ENCODE peak calls at places on chromosome 22, in five cellular contexts. P, W, K, D and Y are unnamed samples.

GRCh38 chr22:49574861-49575702 is 252.6 kb downstream of the BRD1 start:
- DNase-seq in P (no peak), W (no peak), K (no peak), D (peak; percentile 8), Y (no peak)

GRCh38 chr22:45503816-45504702 is 1.4 kb downstream of the FBLN1 start:
- DNase-seq in P (peak; percentile 52), W (no peak), K (peak; percentile 70), D (no peak), Y (no peak)

GRCh38 chr22:40263191-40263590 is 83.1 kb upstream of the ADSL start:
- DNase-seq in P (no peak), W (no peak), K (no peak), D (peak; percentile 46), Y (no peak)

GRCh38 chr22:36377022-36377631 is 10.6 kb downstream of the MYH9 start:
- DNase-seq in P (no peak), W (no peak), K (no peak), D (no peak), Y (no peak)

GRCh38 chr22:36977401-36977861 is 41.8 kb downstream of the TST start:
- DNase-seq in P (peak; percentile 79), W (peak; percentile 73), K (peak; percentile 53), D (peak; percentile 67), Y (peak; percentile 47)

GRCh38 chr22:18148508-18148965 is 1.4 kb upstream of the USP18 start:
- DNase-seq in P (peak; percentile 19), W (no peak), K (no peak), D (no peak), Y (no peak)

GRCh38 chr22:35589071-35589735 is 27.9 kb downstream of the MB start:
- DNase-seq in P (peak; percentile 71), W (no peak), K (peak; percentile 73), D (no peak), Y (peak; percentile 39)

GRCh38 chr22:36726007-36726380 is 22.4 kb upstream of the CACNG2 start:
- DNase-seq in P (no peak), W (no peak), K (no peak), D (no peak), Y (no peak)

GRCh38 chr22:46587067-46587471 is 33.1 kb upstream of the GRAMD4 start:
- DNase-seq in P (no peak), W (no peak), K (no peak), D (no peak), Y (no peak)

GRCh38 chr22:35601743-35602633 is 15.1 kb downstream of the MB start:
- DNase-seq in P (peak; percentile 57), W (no peak), K (peak; percentile 90), D (no peak), Y (peak; percentile 44)

GRCh38 chr22:49905465-49905864 is 12.8 kb downstream of the ALG12 start:
- DNase-seq in P (no peak), W (no peak), K (no peak), D (no peak), Y (no peak)

GRCh38 chr22:43346521-43346929 is 3.4 kb upstream of the SCUBE1 start:
- DNase-seq in P (peak; percentile 76), W (peak; percentile 58), K (peak; percentile 66), D (peak; percentile 66), Y (peak; percentile 58)

GRCh38 chr22:24801906-24802504 is 4.0 kb upstream of the SGSM1 start:
- DNase-seq in P (no peak), W (no peak), K (no peak), D (no peak), Y (no peak)

GRCh38 chr22:24190159-24190540 is 8.9 kb downstream of the SUSD2 start:
- DNase-seq in P (no peak), W (no peak), K (no peak), D (no peak), Y (no peak)

GRCh38 chr22:44758970-44759365 is 6.6 kb downstream of the ARHGAP8 start:
- DNase-seq in P (no peak), W (no peak), K (no peak), D (no peak), Y (no peak)

GRCh38 chr22:41925783-41926460 is 684 bp downstream of the TNFRSF13C start:
- DNase-seq in P (peak; percentile 82), W (peak; percentile 68), K (peak; percentile 51), D (peak; percentile 87), Y (peak; percentile 50)

GRCh38 chr22:31647066-31647465 is 14.9 kb downstream of the PISD start:
- DNase-seq in P (no peak), W (no peak), K (no peak), D (no peak), Y (no peak)

GRCh38 chr22:31647921-31648320 is 14.1 kb downstream of the PISD start:
- DNase-seq in P (no peak), W (no peak), K (no peak), D (no peak), Y (no peak)

GRCh38 chr22:31650391-31650790 is 11.6 kb downstream of the PISD start:
- DNase-seq in P (no peak), W (no peak), K (peak; percentile 57), D (no peak), Y (no peak)

GRCh38 chr22:31647516-31647915 is 14.5 kb downstream of the PISD start:
- DNase-seq in P (no peak), W (no peak), K (no peak), D (no peak), Y (no peak)

GRCh38 chr22:31646186-31647019 is 15.6 kb downstream of the PISD start:
- DNase-seq in P (peak; percentile 81), W (no peak), K (no peak), D (no peak), Y (no peak)
- H3K27ac ChIP-seq in P (peak overlapping the region; percentile 87), W (no peak overlapping the region), K (no peak overlapping the region), D (peak overlapping the region; percentile 46), Y (peak overlapping the region; percentile 63)

DNA sequence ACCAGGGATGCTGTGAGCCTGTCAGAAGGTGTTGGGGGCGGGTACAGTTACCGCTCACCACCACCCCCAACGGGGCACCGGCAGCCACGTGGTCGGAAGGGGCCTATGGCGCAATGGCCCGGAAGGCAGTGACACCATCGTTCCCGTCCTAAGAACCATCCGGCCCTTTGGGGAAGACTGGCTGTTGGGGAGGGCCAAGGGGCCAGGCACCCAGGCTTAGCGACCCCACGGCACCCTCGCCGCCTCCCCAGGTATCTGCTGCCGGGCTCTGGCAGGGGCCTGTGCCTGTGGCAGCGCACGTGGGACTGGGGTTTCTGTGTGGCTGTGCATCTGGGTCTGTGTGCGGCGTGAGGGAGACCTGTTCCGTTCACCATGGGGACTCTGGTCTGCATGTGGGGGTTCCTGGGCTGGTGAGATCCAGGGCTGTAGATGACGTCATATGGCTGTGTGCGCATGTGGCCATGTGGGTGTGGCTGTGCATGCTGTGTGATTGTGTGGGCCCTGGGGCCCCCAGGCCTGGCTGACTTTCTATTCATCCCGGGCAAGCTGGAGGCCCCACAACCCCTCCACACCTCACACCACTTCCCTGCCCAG is 703 bp downstream of the OSM start:
- DNase-seq in P (no peak), W (peak; percentile 68), K (peak; percentile 92), D (peak; percentile 68), Y (peak; percentile 67)
- H3K4me3 ChIP-seq in P (no peak overlapping the region), W (peak overlapping the region; percentile 86), K (peak overlapping the region; percentile 61), D (peak overlapping the region; percentile 41), Y (no peak overlapping the region)

GRCh38 chr22:19463008-19463407 is 15.5 kb upstream of the C22orf39 start:
- DNase-seq in P (no peak), W (no peak), K (no peak), D (no peak), Y (no peak)

GRCh38 chr22:19464546-19464945 is 14.4 kb downstream of the UFD1 start:
- DNase-seq in P (no peak), W (no peak), K (no peak), D (no peak), Y (no peak)

GRCh38 chr22:19463491-19464469 is 15.2 kb downstream of the UFD1 start:
- DNase-seq in P (no peak), W (no peak), K (no peak), D (no peak), Y (no peak)

GRCh38 chr22:19466126-19466716 is 12.8 kb downstream of the UFD1 start:
- DNase-seq in P (no peak), W (no peak), K (no peak), D (no peak), Y (no peak)

GRCh38 chr22:19464975-19465374 is 14.0 kb downstream of the UFD1 start:
- DNase-seq in P (no peak), W (no peak), K (no peak), D (no peak), Y (no peak)
- H3K27ac ChIP-seq in P (no peak overlapping the region), W (no peak overlapping the region), K (no peak overlapping the region), D (no peak overlapping the region), Y (no peak overlapping the region)

GRCh38 chr22:29200901-29201300 is 4.8 kb upstream of the EMID1 start:
- DNase-seq in P (no peak), W (no peak), K (no peak), D (no peak), Y (no peak)
- H3K4me3 ChIP-seq in P (no peak overlapping the region), W (no peak overlapping the region), K (no peak overlapping the region), D (no peak overlapping the region), Y (no peak overlapping the region)

DNA sequence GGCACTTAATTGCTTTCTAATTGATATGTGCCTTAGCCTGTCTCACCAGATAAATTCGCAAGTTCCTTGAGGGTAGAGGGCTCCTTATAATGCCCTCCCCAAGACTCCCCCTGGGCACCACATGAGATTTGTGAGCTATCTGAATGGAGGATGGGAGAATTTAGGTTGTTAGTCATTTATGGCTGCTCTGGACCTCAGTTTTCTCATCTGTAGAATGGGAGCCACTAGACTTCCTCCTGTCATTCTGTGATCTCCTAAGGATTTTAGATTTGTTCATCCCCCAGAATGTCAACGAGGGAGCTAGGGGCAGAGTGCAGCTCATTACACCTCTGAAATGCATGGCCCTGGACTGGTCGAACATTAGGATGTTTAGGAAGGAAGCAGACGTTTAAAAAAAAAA is 294.6 kb downstream of the MIAT start:
- DNase-seq in P (no peak), W (no peak), K (no peak), D (no peak), Y (no peak)
- H3K27ac ChIP-seq in P (no peak overlapping the region), W (no peak overlapping the region), K (no peak overlapping the region), D (no peak overlapping the region), Y (no peak overlapping the region)

GRCh38 chr22:38335077-38335476 is 17.8 kb upstream of the CSNK1E start:
- DNase-seq in P (no peak), W (no peak), K (no peak), D (no peak), Y (no peak)

GRCh38 chr22:38338772-38339379 is 21.6 kb upstream of the CSNK1E start:
- DNase-seq in P (no peak), W (no peak), K (peak; percentile 56), D (no peak), Y (no peak)

GRCh38 chr22:38336699-38337098 is 19.5 kb upstream of the CSNK1E start:
- DNase-seq in P (no peak), W (no peak), K (no peak), D (no peak), Y (no peak)
- H3K4me3 ChIP-seq in P (peak overlapping the region; percentile 28), W (peak overlapping the region; percentile 43), K (no peak overlapping the region), D (peak overlapping the region; percentile 57), Y (no peak overlapping the region)